ENCODE peak calls at places on chromosomes 5 and 9, in nine cellular contexts. K is HCT116, F is SK-N-SH, N is GM23248, I is OCI-LY7, Q is hepatocyte, O is PC-9, H is MM.1S, M is PC-3. W is an unnamed sample.

GRCh38 chr5:143177263-143177994 is 226.1 kb downstream of the NR3C1 start:
- DNase-seq in K (no peak), F (no peak), N (peak; percentile 97), I (no peak), Q (peak; percentile 38), O (no peak), H (no peak), M (peak; percentile 95), W (no peak)

GRCh38 chr5:54867310-54867944 is 118.0 kb downstream of the ESM1 start:
- DNase-seq in K (peak; percentile 38), F (peak; percentile 61), N (peak; percentile 81), I (peak; percentile 69), Q (peak; percentile 83), O (peak; percentile 57), H (peak; percentile 78), M (peak; percentile 59), W (peak; percentile 78)

GRCh38 chr5:102421647-102422046 is 77.2 kb downstream of the SLCO6A1 start:
- DNase-seq in K (peak; percentile 3), F (no peak), N (no peak), I (no peak), Q (peak; percentile 8), O (peak; percentile 39), H (no peak), M (peak; percentile 72), W (no peak)

GRCh38 chr9:133506653-133507038 is 18.1 kb downstream of the MYMK start:
- DNase-seq in K (no peak), F (peak; percentile 50), N (peak; percentile 94), I (no peak), Q (no peak), O (peak; percentile 89), H (no peak), M (peak; percentile 85), W (no peak)

GRCh38 chr9:134739660-134739968 is 98.0 kb downstream of the COL5A1 start:
- DNase-seq in K (no peak), F (no peak), N (no peak), I (no peak), Q (no peak), O (no peak), H (no peak), M (no peak), W (no peak)

GRCh38 chr5:1209552-1209852 is 8.1 kb downstream of the SLC6A19 start:
- DNase-seq in K (no peak), F (no peak), N (no peak), I (no peak), Q (no peak), O (no peak), H (no peak), M (no peak), W (no peak)

GRCh38 chr9:129865668-129866320 is 30.5 kb downstream of the USP20 start:
- DNase-seq in K (no peak), F (no peak), N (no peak), I (no peak), Q (no peak), O (no peak), H (no peak), M (no peak), W (no peak)

GRCh38 chr5:59356813-59357381 is 536.6 kb downstream of the PDE4D start:
- DNase-seq in K (no peak), F (no peak), N (no peak), I (no peak), Q (peak; percentile 35), O (no peak), H (no peak), M (no peak), W (peak; percentile 78)

GRCh38 chr5:14440598-14441401 is 140.8 kb upstream of the OTULINL start:
- DNase-seq in K (no peak), F (peak; percentile 83), N (peak; percentile 95), I (no peak), Q (peak; percentile 64), O (no peak), H (no peak), M (no peak), W (no peak)

GRCh38 chr5:14439087-14439841 is 142.3 kb upstream of the OTULINL start:
- DNase-seq in K (no peak), F (no peak), N (peak; percentile 45), I (no peak), Q (no peak), O (no peak), H (no peak), M (no peak), W (no peak)

GRCh38 chr5:14436801-14437542 is 144.6 kb upstream of the OTULINL start:
- DNase-seq in K (no peak), F (no peak), N (no peak), I (no peak), Q (no peak), O (no peak), H (no peak), M (no peak), W (no peak)

GRCh38 chr5:14438195-14438606 is 143.4 kb upstream of the OTULINL start:
- DNase-seq in K (no peak), F (no peak), N (no peak), I (no peak), Q (no peak), O (no peak), H (no peak), M (no peak), W (no peak)

DNA sequence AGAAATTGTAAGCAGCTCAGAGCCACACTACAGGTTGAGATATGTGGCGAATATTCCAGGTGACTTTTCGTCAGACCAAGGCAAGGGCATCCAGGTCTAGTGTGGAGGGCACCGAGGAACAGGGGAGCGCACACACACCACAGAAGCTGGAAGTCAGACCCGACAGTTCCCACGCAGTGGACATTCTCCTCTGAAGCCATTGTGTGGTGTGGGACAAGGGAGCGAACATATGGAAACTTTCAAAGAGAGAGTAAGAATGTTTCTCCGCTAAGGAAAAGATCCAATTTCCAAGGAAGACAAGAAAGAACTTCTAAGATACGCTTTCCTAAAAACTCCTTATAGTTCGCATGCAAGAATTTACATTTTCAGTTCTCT is 141.4 kb upstream of the OTULINL start:
- DNase-seq in K (no peak), F (no peak), N (no peak), I (no peak), Q (no peak), O (no peak), H (no peak), M (no peak), W (no peak)
- H3K4me3 ChIP-seq in K (no peak overlapping the region), F (peak overlapping the region; percentile 84), N (peak overlapping the region; percentile 79), I (no peak overlapping the region), Q (no peak overlapping the region), O (no peak overlapping the region), H (no peak overlapping the region), M (no peak overlapping the region), W (no peak overlapping the region)

GRCh38 chr5:31496891-31497290 is 35.0 kb downstream of the DROSHA start:
- DNase-seq in K (no peak), F (no peak), N (no peak), I (no peak), Q (no peak), O (no peak), H (no peak), M (no peak), W (no peak)

GRCh38 chr5:31487510-31487909 is 44.4 kb downstream of the DROSHA start:
- DNase-seq in K (no peak), F (no peak), N (peak; percentile 19), I (no peak), Q (no peak), O (no peak), H (no peak), M (no peak), W (no peak)

GRCh38 chr5:31496301-31496700 is 35.6 kb downstream of the DROSHA start:
- DNase-seq in K (no peak), F (no peak), N (no peak), I (no peak), Q (no peak), O (no peak), H (no peak), M (no peak), W (no peak)

GRCh38 chr5:31495336-31495735 is 36.6 kb downstream of the DROSHA start:
- DNase-seq in K (no peak), F (no peak), N (no peak), I (no peak), Q (no peak), O (no peak), H (no peak), M (no peak), W (no peak)

GRCh38 chr5:31492824-31493223 is 39.1 kb downstream of the DROSHA start:
- DNase-seq in K (no peak), F (no peak), N (peak; percentile 14), I (no peak), Q (no peak), O (peak; percentile 28), H (no peak), M (no peak), W (peak; percentile 28)
- H3K9me2 ChIP-seq in K (no peaks in the 10 kb centered on the region), F (no peaks in the 10 kb centered on the region), N (no peaks in the 10 kb centered on the region), I (no peaks in the 10 kb centered on the region), Q (no peaks in the 10 kb centered on the region), O (no peaks in the 10 kb centered on the region), H (no peaks in the 10 kb centered on the region), M (no peaks in the 10 kb centered on the region), W (no peaks in the 10 kb centered on the region)

DNA sequence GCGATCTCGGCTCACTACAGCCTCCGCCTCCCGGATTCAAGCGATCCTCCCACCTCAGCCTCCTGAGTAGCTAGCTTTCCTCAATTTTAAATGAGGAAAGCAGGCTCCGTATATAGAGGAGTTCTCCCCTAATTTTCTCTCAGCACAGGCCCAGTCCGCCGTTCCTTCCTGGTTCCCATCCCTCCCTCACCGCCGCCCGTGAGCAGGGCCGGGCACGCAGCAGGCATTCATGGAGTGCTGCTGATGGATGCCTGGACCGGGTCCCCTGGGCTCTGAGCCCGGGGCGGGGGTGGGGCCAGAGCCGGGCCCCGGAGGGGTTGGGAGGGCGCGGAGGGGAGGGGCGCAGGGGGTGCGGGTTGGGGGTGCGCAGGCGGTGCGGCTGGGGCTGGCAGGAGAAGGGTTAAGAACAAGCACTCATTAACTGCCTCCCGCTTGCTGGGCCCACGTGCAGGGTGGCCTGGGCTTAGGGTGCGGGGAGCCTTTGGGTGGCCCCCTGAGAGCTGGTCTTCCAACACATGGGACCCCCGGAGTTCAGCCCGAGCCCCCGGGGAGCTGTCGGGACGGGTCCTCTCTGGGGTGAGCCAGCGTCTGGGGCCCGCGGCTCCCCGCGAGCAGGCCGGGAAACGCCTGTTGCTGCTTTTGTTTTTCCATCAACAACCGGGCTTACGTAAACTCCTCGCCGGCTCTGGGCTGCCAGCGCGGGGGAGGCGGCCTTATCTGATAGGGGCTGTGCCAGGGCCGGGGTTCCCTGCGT is 33.7 kb downstream of the LHX2 start:
- DNase-seq in K (no peak), F (peak; percentile 83), N (peak; percentile 84), I (no peak), Q (peak; percentile 71), O (no peak), H (no peak), M (no peak), W (peak; percentile 71)
- H3K4me3 ChIP-seq in K (no peak overlapping the region), F (peak overlapping the region; percentile 39), N (peak overlapping the region; percentile 63), I (no peak overlapping the region), Q (no peak overlapping the region), O (peak overlapping the region; percentile 52), H (no peak overlapping the region), M (peak overlapping the region; percentile 62), W (peak overlapping the region; percentile 69)

GRCh38 chr9:21096172-21096900 is 18.6 kb upstream of the IFNB1 start:
- DNase-seq in K (no peak), F (no peak), N (peak; percentile 58), I (peak; percentile 47), Q (no peak), O (peak; percentile 48), H (peak; percentile 70), M (no peak), W (no peak)

GRCh38 chr9:21097817-21098216 is 20.1 kb upstream of the IFNB1 start:
- DNase-seq in K (no peak), F (no peak), N (no peak), I (peak; percentile 7), Q (no peak), O (no peak), H (no peak), M (no peak), W (no peak)

GRCh38 chr9:21096901-21097255 is 19.1 kb upstream of the IFNB1 start:
- DNase-seq in K (no peak), F (no peak), N (no peak), I (no peak), Q (no peak), O (no peak), H (no peak), M (no peak), W (no peak)

DNA sequence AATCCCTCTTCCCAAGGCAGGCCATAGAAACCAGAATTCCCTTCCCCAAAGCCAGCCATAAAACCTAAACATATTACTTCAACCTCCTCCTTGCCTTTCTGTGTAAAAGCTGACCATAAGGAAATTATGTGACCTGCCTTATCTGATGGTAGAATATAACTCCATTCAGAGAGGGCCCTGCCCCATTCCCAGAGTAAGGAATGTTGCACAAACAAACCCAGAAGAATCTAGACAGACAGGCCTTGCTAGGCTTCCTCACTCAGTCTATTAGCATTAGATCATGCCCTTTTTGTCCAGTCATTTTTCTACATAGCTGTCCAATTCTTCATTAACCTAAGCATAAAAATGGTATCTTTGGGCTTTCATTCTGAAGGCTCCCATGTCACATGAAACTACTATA is 17.8 kb upstream of the IFNB1 start:
- DNase-seq in K (no peak), F (no peak), N (no peak), I (no peak), Q (no peak), O (peak; percentile 73), H (no peak), M (peak; percentile 28), W (no peak)
- H3K9me2 ChIP-seq in K (no peaks in the 10 kb centered on the region), F (no peaks in the 10 kb centered on the region), N (no peaks in the 10 kb centered on the region), I (no peaks in the 10 kb centered on the region), Q (no peaks in the 10 kb centered on the region), O (no peaks in the 10 kb centered on the region), H (no peaks in the 10 kb centered on the region), M (no peaks in the 10 kb centered on the region), W (no peaks in the 10 kb centered on the region)